ENCODE peak calls at places on chromosomes 6 and 20, in five cellular contexts. W is cardiac muscle cell, D is osteocyte, A is A673, L is left lung. N is an unnamed sample.

GRCh38 chr6:52049252-52050050 is 38.0 kb downstream of the PKHD1 start:
- DNase-seq in W (peak), D (no peak), A (peak), L (no peak), N (no peak)

GRCh38 chr6:102662851-102663250 is 1269.3 kb downstream of the GRIK2 start:
- DNase-seq in W (no peak), D (no peak), A (no peak), L (no peak), N (no peak)

GRCh38 chr6:49409951-49410542 is 53.0 kb downstream of the MMUT start:
- DNase-seq in W (peak), D (peak), A (peak), L (no peak), N (peak)

GRCh38 chr20:62030834-62031434 is 34.7 kb downstream of the TAF4 start:
- DNase-seq in W (no peak), D (no peak), A (no peak), L (peak), N (no peak)

GRCh38 chr6:162906479-162906878 is 178.7 kb downstream of the PACRG start:
- DNase-seq in W (no peak), D (no peak), A (no peak), L (no peak), N (no peak)

GRCh38 chr6:163720005-163720404 is 305.5 kb downstream of the QKI start:
- DNase-seq in W (no peak), D (no peak), A (no peak), L (no peak), N (no peak)

GRCh38 chr6:25866011-25866410 is 8.0 kb downstream of the SLC17A3 start:
- DNase-seq in W (no peak), D (no peak), A (no peak), L (no peak), N (no peak)

GRCh38 chr6:154167163-154167562 is 128.1 kb downstream of the OPRM1 start:
- DNase-seq in W (no peak), D (no peak), A (no peak), L (no peak), N (no peak)

GRCh38 chr20:48659888-48660287 is 167.9 kb downstream of the PREX1 start:
- DNase-seq in W (no peak), D (no peak), A (no peak), L (no peak), N (no peak)

GRCh38 chr6:18362058-18362561 is 25.0 kb upstream of the RNF144B start:
- DNase-seq in W (peak), D (no peak), A (no peak), L (no peak), N (no peak)

GRCh38 chr20:44336086-44336485 is 757 bp upstream of the R3HDML start:
- DNase-seq in W (no peak), D (no peak), A (no peak), L (no peak), N (no peak)

GRCh38 chr6:109513571-109514071 is 30.6 kb upstream of the ZBTB24 start:
- DNase-seq in W (peak), D (no peak), A (no peak), L (no peak), N (no peak)

GRCh38 chr6:1325471-1326309 is 13.8 kb downstream of the FOXQ1 start:
- DNase-seq in W (peak), D (no peak), A (peak), L (peak), N (no peak)

GRCh38 chr20:25318471-25319240 is 70.8 kb downstream of the PYGB start:
- DNase-seq in W (no peak), D (no peak), A (no peak), L (peak), N (no peak)

GRCh38 chr20:50149481-50150254 is 3.9 kb downstream of the PEDS1 start:
- DNase-seq in W (no peak), D (no peak), A (no peak), L (peak), N (no peak)

GRCh38 chr6:139080255-139080920 is 51.8 kb downstream of the ABRACL start:
- DNase-seq in W (no peak), D (no peak), A (no peak), L (no peak), N (no peak)

GRCh38 chr20:47348539-47349142 is 7.9 kb downstream of the ZMYND8 start:
- DNase-seq in W (no peak), D (no peak), A (no peak), L (no peak), N (no peak)

GRCh38 chr6:127463056-127463455 is 3.9 kb upstream of the KIAA0408 start:
- DNase-seq in W (no peak), D (no peak), A (no peak), L (no peak), N (no peak)

GRCh38 chr6:110125361-110125760 is 54.1 kb downstream of the WASF1 start:
- DNase-seq in W (no peak), D (no peak), A (no peak), L (no peak), N (no peak)

GRCh38 chr20:17650301-17650761 is 31.7 kb downstream of the RRBP1 start:
- DNase-seq in W (no peak), D (no peak), A (no peak), L (no peak), N (no peak)

GRCh38 chr6:79878142-79878748 is 69.1 kb downstream of the ELOVL4 start:
- DNase-seq in W (peak), D (no peak), A (no peak), L (no peak), N (no peak)

GRCh38 chr20:34705383-34706021 is 1.4 kb downstream of the TP53INP2 start:
- DNase-seq in W (peak), D (no peak), A (no peak), L (no peak), N (no peak)

GRCh38 chr20:20037960-20038359 is 14.3 kb downstream of the CRNKL1 start:
- DNase-seq in W (peak), D (no peak), A (peak), L (no peak), N (no peak)

GRCh38 chr6:29743025-29743424 is 19.8 kb downstream of the HLA-F start:
- DNase-seq in W (no peak), D (no peak), A (no peak), L (no peak), N (no peak)

GRCh38 chr6:169490830-169491229 is 211.0 kb downstream of the WDR27 start:
- DNase-seq in W (peak), D (no peak), A (no peak), L (no peak), N (no peak)

GRCh38 chr6:169490409-169490708 is 211.5 kb downstream of the WDR27 start:
- DNase-seq in W (peak), D (no peak), A (no peak), L (no peak), N (no peak)

GRCh38 chr6:169491482-169491881 is 210.3 kb downstream of the WDR27 start:
- DNase-seq in W (no peak), D (no peak), A (no peak), L (no peak), N (no peak)

GRCh38 chr6:169489642-169490408 is 212.0 kb downstream of the WDR27 start:
- DNase-seq in W (no peak), D (no peak), A (no peak), L (no peak), N (no peak)

GRCh38 chr6:169487579-169488205 is 214.1 kb downstream of the WDR27 start:
- DNase-seq in W (peak), D (no peak), A (no peak), L (no peak), N (no peak)
- TF ChIP-seq CTCF in W (peak), D (peak), A (peak), L (no peak), N (peak)

GRCh38 chr6:37532122-37532521 is 32.4 kb upstream of the CCDC167 start:
- DNase-seq in W (no peak), D (no peak), A (no peak), L (no peak), N (no peak)

GRCh38 chr6:37530294-37530693 is 30.6 kb upstream of the CCDC167 start:
- DNase-seq in W (no peak), D (no peak), A (no peak), L (no peak), N (no peak)

GRCh38 chr6:37535701-37536461 is 36.2 kb upstream of the CCDC167 start:
- DNase-seq in W (no peak), D (no peak), A (no peak), L (no peak), N (no peak)

GRCh38 chr6:37525460-37526357 is 26.0 kb upstream of the CCDC167 start:
- DNase-seq in W (peak), D (no peak), A (peak), L (no peak), N (no peak)

DNA sequence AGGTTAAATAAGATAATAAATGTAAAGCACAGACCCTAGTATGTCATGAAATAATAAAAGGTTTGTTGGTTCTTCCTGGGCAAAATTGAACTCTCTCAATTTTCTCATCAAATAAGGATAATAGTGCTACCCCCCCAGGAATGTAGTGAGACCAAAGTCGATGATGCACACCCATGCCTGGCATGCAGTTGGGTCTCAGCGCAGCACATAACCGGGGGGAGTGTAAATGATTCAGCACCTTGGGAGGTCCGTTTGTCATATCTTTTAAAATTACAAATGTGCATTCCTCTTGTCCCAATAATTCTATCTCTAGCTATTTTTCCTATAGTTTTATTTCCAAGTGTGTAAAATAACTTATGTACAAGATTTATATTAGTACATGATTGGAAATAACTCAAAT is 31.3 kb upstream of the CCDC167 start:
- DNase-seq in W (no peak), D (no peak), A (no peak), L (no peak), N (no peak)
- TF ChIP-seq CTCF in W (no peak), D (no peak), A (no peak), L (no peak), N (no peak)

GRCh38 chr20:63238491-63239126 is 2.9 kb downstream of the BIRC7 start:
- DNase-seq in W (no peak), D (no peak), A (peak), L (no peak), N (no peak)
- TF ChIP-seq CTCF in W (no peak), D (no peak), A (no peak), L (no peak), N (no peak)

GRCh38 chr6:3245216-3245615 is 13.5 kb upstream of the PSMG4 start:
- DNase-seq in W (no peak), D (no peak), A (no peak), L (no peak), N (no peak)

GRCh38 chr6:3244003-3244831 is 14.5 kb upstream of the PSMG4 start:
- DNase-seq in W (no peak), D (no peak), A (no peak), L (no peak), N (no peak)

GRCh38 chr6:3237761-3238662 is 10.6 kb upstream of the TUBB2B start:
- DNase-seq in W (no peak), D (no peak), A (no peak), L (no peak), N (no peak)

GRCh38 chr6:3239110-3239830 is 11.8 kb upstream of the TUBB2B start:
- DNase-seq in W (no peak), D (no peak), A (no peak), L (no peak), N (no peak)

GRCh38 chr6:3240595-3240994 is 13.1 kb upstream of the TUBB2B start:
- DNase-seq in W (no peak), D (no peak), A (no peak), L (no peak), N (no peak)
- TF ChIP-seq CTCF in W (no peak), D (no peak), A (no peak), L (no peak), N (no peak)

N was measured in type B pancreatic cell.